ENCODE peak calls at places on chromosomes 5 and 9, in eight cellular contexts. C is AG04450; T is left ventricle myocardium inferior; R is GM04504; K is cardiac fibroblast; I is hippocampal formation; Y is LHCN-M2; M is naive thymus-derived CD8-positive, alpha-beta T cell. D is an unnamed sample.

GRCh38 chr9:79165006-79165405 is 406.8 kb upstream of the TLE4 start:
- DNase-seq in C (peak; percentile 23), K (peak; percentile 59), I (no peak), R (no peak), M (no peak), Y (peak; percentile 24), T (no peak), D (no peak)

GRCh38 chr5:11814373-11814772 is 89.9 kb downstream of the CTNND2 start:
- DNase-seq in R (no peak), T (no peak), I (no peak), C (no peak), K (no peak), M (no peak), Y (no peak), D (no peak)

GRCh38 chr9:137028281-137029057 is 432 bp upstream of the ABCA2 start:
- DNase-seq in C (no peak), Y (peak; percentile 38), I (peak; percentile 49), R (no peak), M (peak; percentile 67), K (peak; percentile 26), T (peak; percentile 77), D (peak; percentile 66)

GRCh38 chr9:95239071-95239470 is 78.4 kb downstream of the FANCC start:
- DNase-seq in C (no peak), T (no peak), M (no peak), R (no peak), Y (no peak), I (no peak), K (no peak), D (no peak)

GRCh38 chr5:158074992-158075769 is 216.2 kb upstream of the CLINT1 start:
- DNase-seq in R (peak; percentile 53), K (peak; percentile 77), I (peak; percentile 2), T (peak; percentile 44), Y (peak; percentile 70), M (peak; percentile 61), C (peak; percentile 11), D (peak; percentile 74)

GRCh38 chr5:137808503-137809135 is 54.5 kb upstream of the HNRNPA0 start:
- DNase-seq in T (peak; percentile 35), C (no peak), I (no peak), R (no peak), K (no peak), M (no peak), Y (peak; percentile 8), D (no peak)

GRCh38 chr9:127706836-127707241 is at the start of gene CFAP157:
- DNase-seq in I (no peak), T (no peak), R (no peak), C (no peak), Y (no peak), K (no peak), M (no peak), D (peak; percentile 56)

GRCh38 chr5:107853696-107854095 is 183.0 kb upstream of the EFNA5 start:
- DNase-seq in K (no peak), T (no peak), C (no peak), Y (peak; percentile 23), R (no peak), M (no peak), I (no peak), D (no peak)

GRCh38 chr9:69178583-69179011 is 4.5 kb downstream of the TJP2 start:
- DNase-seq in I (no peak), K (no peak), M (no peak), C (no peak), T (no peak), Y (no peak), R (no peak), D (peak; percentile 12)

GRCh38 chr9:12774861-12775367 is at the start of gene LURAP1L:
- DNase-seq in C (peak; percentile 50), K (peak; percentile 82), M (no peak), Y (peak; percentile 73), I (peak; percentile 26), T (peak; percentile 20), R (peak; percentile 68), D (peak; percentile 50)

GRCh38 chr5:169350759-169351240 is 49.9 kb upstream of the SLIT3 start:
- DNase-seq in K (peak; percentile 97), T (no peak), R (peak; percentile 98), M (no peak), C (peak; percentile 69), Y (peak; percentile 24), I (no peak), D (peak; percentile 18)

GRCh38 chr5:173868096-173868879 is 19.9 kb upstream of the CPEB4 start:
- DNase-seq in T (no peak), K (peak; percentile 41), I (no peak), C (no peak), M (no peak), R (no peak), Y (peak; percentile 45), D (peak; percentile 73)

GRCh38 chr5:141597394-141597793 is 21.4 kb downstream of the DIAPH1 start:
- DNase-seq in Y (no peak), M (no peak), T (no peak), K (no peak), R (no peak), C (no peak), I (no peak), D (no peak)

GRCh38 chr9:20989923-20990341 is 41.5 kb downstream of the HACD4 start:
- DNase-seq in M (no peak), K (no peak), C (no peak), Y (peak; percentile 43), R (no peak), T (peak; percentile 41), I (peak; percentile 44), D (no peak)

GRCh38 chr9:130433168-130433946 is 11.4 kb upstream of the ASS1 start:
- DNase-seq in M (peak; percentile 16), C (no peak), I (no peak), T (peak; percentile 44), R (no peak), Y (no peak), K (peak; percentile 31), D (peak; percentile 61)